ENCODE peak calls at places on chromosomes 7 and 10, in nine cellular contexts. One of them, this sample, is unnamed.

GRCh38 chr7:13414181-13414580 is 575.3 kb downstream of the ETV1 start:
- DNase-seq in K562: no peak
- DNase-seq in left ventricle myocardium inferior: no peak
- DNase-seq in stimulated activated CD8-positive, alpha-beta memory T cell treated with anti-CD3 and anti-CD28 coated beads, Interleukin-15, amount 100 ng/mL, for 24 hours: no peak
- DNase-seq in HTR-8/SVneo: no peak
- DNase-seq in AG04450: no peak
- DNase-seq in GF-D8: no peak
- DNase-seq in C1 segment of cervical spinal cord: no peak
- DNase-seq in amygdala: no peak
- DNase-seq in this sample: no peak

GRCh38 chr7:112076309-112076708 is 129.9 kb downstream of the DOCK4 start:
- DNase-seq in left ventricle myocardium inferior: no peak
- DNase-seq in HTR-8/SVneo: no peak
- DNase-seq in GF-D8: no peak
- DNase-seq in amygdala: no peak
- DNase-seq in AG04450: no peak
- DNase-seq in stimulated activated CD8-positive, alpha-beta memory T cell treated with anti-CD3 and anti-CD28 coated beads, Interleukin-15, amount 100 ng/mL, for 24 hours: no peak
- DNase-seq in K562: no peak
- DNase-seq in C1 segment of cervical spinal cord: no peak
- DNase-seq in this sample: no peak

GRCh38 chr7:108222236-108222892 is 92.2 kb upstream of the LAMB4 start:
- DNase-seq in HTR-8/SVneo: no peak
- DNase-seq in GF-D8: no peak
- DNase-seq in amygdala: no peak
- DNase-seq in stimulated activated CD8-positive, alpha-beta memory T cell treated with anti-CD3 and anti-CD28 coated beads, Interleukin-15, amount 100 ng/mL, for 24 hours: no peak
- DNase-seq in C1 segment of cervical spinal cord: no peak
- DNase-seq in AG04450: no peak
- DNase-seq in left ventricle myocardium inferior: no peak
- DNase-seq in K562: no peak
- DNase-seq in this sample: no peak

GRCh38 chr10:52030051-52030867 is 283.8 kb upstream of the DKK1 start:
- DNase-seq in amygdala: no peak
- DNase-seq in HTR-8/SVneo: no peak
- DNase-seq in K562: no peak
- DNase-seq in GF-D8: no peak
- DNase-seq in C1 segment of cervical spinal cord: no peak
- DNase-seq in AG04450: no peak
- DNase-seq in left ventricle myocardium inferior: no peak
- DNase-seq in stimulated activated CD8-positive, alpha-beta memory T cell treated with anti-CD3 and anti-CD28 coated beads, Interleukin-15, amount 100 ng/mL, for 24 hours: no peak
- DNase-seq in this sample: no peak

GRCh38 chr7:69677054-69677847 is 79.0 kb downstream of the AUTS2 start:
- DNase-seq in C1 segment of cervical spinal cord: no peak
- DNase-seq in left ventricle myocardium inferior: no peak
- DNase-seq in stimulated activated CD8-positive, alpha-beta memory T cell treated with anti-CD3 and anti-CD28 coated beads, Interleukin-15, amount 100 ng/mL, for 24 hours: no peak
- DNase-seq in HTR-8/SVneo: no peak
- DNase-seq in GF-D8: no peak
- DNase-seq in K562: no peak
- DNase-seq in AG04450: no peak
- DNase-seq in amygdala: no peak
- DNase-seq in this sample: no peak

GRCh38 chr7:18610331-18610948 is 114.9 kb downstream of the HDAC9 start:
- DNase-seq in C1 segment of cervical spinal cord: no peak
- DNase-seq in HTR-8/SVneo: peak
- DNase-seq in GF-D8: no peak
- DNase-seq in AG04450: no peak
- DNase-seq in amygdala: no peak
- DNase-seq in left ventricle myocardium inferior: no peak
- DNase-seq in K562: peak
- DNase-seq in stimulated activated CD8-positive, alpha-beta memory T cell treated with anti-CD3 and anti-CD28 coated beads, Interleukin-15, amount 100 ng/mL, for 24 hours: no peak
- DNase-seq in this sample: no peak

GRCh38 chr7:46960974-46961373 is 620.9 kb downstream of the TNS3 start:
- DNase-seq in left ventricle myocardium inferior: no peak
- DNase-seq in GF-D8: no peak
- DNase-seq in AG04450: no peak
- DNase-seq in stimulated activated CD8-positive, alpha-beta memory T cell treated with anti-CD3 and anti-CD28 coated beads, Interleukin-15, amount 100 ng/mL, for 24 hours: no peak
- DNase-seq in HTR-8/SVneo: no peak
- DNase-seq in C1 segment of cervical spinal cord: no peak
- DNase-seq in amygdala: no peak
- DNase-seq in K562: no peak
- DNase-seq in this sample: no peak

GRCh38 chr7:149833495-149834130 is 4.6 kb upstream of the ZNF862 start:
- DNase-seq in GF-D8: no peak
- DNase-seq in stimulated activated CD8-positive, alpha-beta memory T cell treated with anti-CD3 and anti-CD28 coated beads, Interleukin-15, amount 100 ng/mL, for 24 hours: no peak
- DNase-seq in left ventricle myocardium inferior: no peak
- DNase-seq in C1 segment of cervical spinal cord: no peak
- DNase-seq in AG04450: no peak
- DNase-seq in HTR-8/SVneo: no peak
- DNase-seq in amygdala: no peak
- DNase-seq in K562: no peak
- DNase-seq in this sample: peak

GRCh38 chr7:38846280-38846679 is 62.7 kb downstream of the VPS41 start:
- DNase-seq in left ventricle myocardium inferior: no peak
- DNase-seq in stimulated activated CD8-positive, alpha-beta memory T cell treated with anti-CD3 and anti-CD28 coated beads, Interleukin-15, amount 100 ng/mL, for 24 hours: no peak
- DNase-seq in HTR-8/SVneo: peak
- DNase-seq in amygdala: no peak
- DNase-seq in AG04450: no peak
- DNase-seq in K562: peak
- DNase-seq in C1 segment of cervical spinal cord: no peak
- DNase-seq in GF-D8: no peak
- DNase-seq in this sample: no peak

GRCh38 chr10:1368772-1369171 is 312.6 kb downstream of the WDR37 start:
- DNase-seq in stimulated activated CD8-positive, alpha-beta memory T cell treated with anti-CD3 and anti-CD28 coated beads, Interleukin-15, amount 100 ng/mL, for 24 hours: no peak
- DNase-seq in amygdala: peak
- DNase-seq in HTR-8/SVneo: peak
- DNase-seq in K562: peak
- DNase-seq in AG04450: no peak
- DNase-seq in GF-D8: no peak
- DNase-seq in left ventricle myocardium inferior: no peak
- DNase-seq in C1 segment of cervical spinal cord: peak
- DNase-seq in this sample: no peak

GRCh38 chr7:44306608-44307007 is 18.8 kb downstream of the CAMK2B start:
- DNase-seq in AG04450: no peak
- DNase-seq in stimulated activated CD8-positive, alpha-beta memory T cell treated with anti-CD3 and anti-CD28 coated beads, Interleukin-15, amount 100 ng/mL, for 24 hours: no peak
- DNase-seq in left ventricle myocardium inferior: no peak
- DNase-seq in K562: no peak
- DNase-seq in amygdala: no peak
- DNase-seq in C1 segment of cervical spinal cord: no peak
- DNase-seq in HTR-8/SVneo: no peak
- DNase-seq in GF-D8: no peak
- DNase-seq in this sample: no peak

GRCh38 chr10:48804740-48805182 is 120.1 kb downstream of the WDFY4 start:
- DNase-seq in stimulated activated CD8-positive, alpha-beta memory T cell treated with anti-CD3 and anti-CD28 coated beads, Interleukin-15, amount 100 ng/mL, for 24 hours: no peak
- DNase-seq in amygdala: no peak
- DNase-seq in HTR-8/SVneo: no peak
- DNase-seq in AG04450: no peak
- DNase-seq in C1 segment of cervical spinal cord: peak
- DNase-seq in left ventricle myocardium inferior: no peak
- DNase-seq in K562: peak
- DNase-seq in GF-D8: no peak
- DNase-seq in this sample: no peak

GRCh38 chr7:41633690-41634089 is 69.2 kb downstream of the INHBA start:
- DNase-seq in K562: no peak
- DNase-seq in GF-D8: no peak
- DNase-seq in HTR-8/SVneo: no peak
- DNase-seq in amygdala: no peak
- DNase-seq in C1 segment of cervical spinal cord: no peak
- DNase-seq in stimulated activated CD8-positive, alpha-beta memory T cell treated with anti-CD3 and anti-CD28 coated beads, Interleukin-15, amount 100 ng/mL, for 24 hours: no peak
- DNase-seq in AG04450: no peak
- DNase-seq in left ventricle myocardium inferior: no peak
- DNase-seq in this sample: no peak

GRCh38 chr7:79137942-79138341 is 315.5 kb downstream of the MAGI2 start:
- DNase-seq in C1 segment of cervical spinal cord: no peak
- DNase-seq in amygdala: no peak
- DNase-seq in K562: no peak
- DNase-seq in AG04450: no peak
- DNase-seq in left ventricle myocardium inferior: no peak
- DNase-seq in GF-D8: no peak
- DNase-seq in HTR-8/SVneo: peak
- DNase-seq in stimulated activated CD8-positive, alpha-beta memory T cell treated with anti-CD3 and anti-CD28 coated beads, Interleukin-15, amount 100 ng/mL, for 24 hours: no peak
- DNase-seq in this sample: no peak

GRCh38 chr10:42953684-42954674 is 122.9 kb upstream of the RET start:
- DNase-seq in AG04450: no peak
- DNase-seq in stimulated activated CD8-positive, alpha-beta memory T cell treated with anti-CD3 and anti-CD28 coated beads, Interleukin-15, amount 100 ng/mL, for 24 hours: no peak
- DNase-seq in K562: no peak
- DNase-seq in GF-D8: no peak
- DNase-seq in C1 segment of cervical spinal cord: no peak
- DNase-seq in left ventricle myocardium inferior: no peak
- DNase-seq in amygdala: no peak
- DNase-seq in HTR-8/SVneo: no peak
- DNase-seq in this sample: peak

GRCh38 chr10:4003348-4003973 is 218.5 kb upstream of the KLF6 start:
- DNase-seq in HTR-8/SVneo: no peak
- DNase-seq in AG04450: no peak
- DNase-seq in left ventricle myocardium inferior: no peak
- DNase-seq in GF-D8: no peak
- DNase-seq in K562: no peak
- DNase-seq in amygdala: no peak
- DNase-seq in stimulated activated CD8-positive, alpha-beta memory T cell treated with anti-CD3 and anti-CD28 coated beads, Interleukin-15, amount 100 ng/mL, for 24 hours: no peak
- DNase-seq in C1 segment of cervical spinal cord: no peak
- DNase-seq in this sample: no peak

GRCh38 chr7:132815696-132816334 is 239.5 kb upstream of the PLXNA4 start:
- DNase-seq in GF-D8: no peak
- DNase-seq in HTR-8/SVneo: no peak
- DNase-seq in K562: peak
- DNase-seq in C1 segment of cervical spinal cord: no peak
- DNase-seq in amygdala: no peak
- DNase-seq in AG04450: no peak
- DNase-seq in left ventricle myocardium inferior: no peak
- DNase-seq in stimulated activated CD8-positive, alpha-beta memory T cell treated with anti-CD3 and anti-CD28 coated beads, Interleukin-15, amount 100 ng/mL, for 24 hours: no peak
- DNase-seq in this sample: no peak

GRCh38 chr7:157627033-157627432 is 290.2 kb downstream of the DNAJB6 start:
- DNase-seq in AG04450: no peak
- DNase-seq in C1 segment of cervical spinal cord: no peak
- DNase-seq in amygdala: no peak
- DNase-seq in stimulated activated CD8-positive, alpha-beta memory T cell treated with anti-CD3 and anti-CD28 coated beads, Interleukin-15, amount 100 ng/mL, for 24 hours: no peak
- DNase-seq in HTR-8/SVneo: no peak
- DNase-seq in K562: no peak
- DNase-seq in left ventricle myocardium inferior: no peak
- DNase-seq in GF-D8: no peak
- DNase-seq in this sample: no peak

GRCh38 chr7:65966167-65966566 is 15.8 kb downstream of the GUSB start:
- DNase-seq in K562: no peak
- DNase-seq in left ventricle myocardium inferior: no peak
- DNase-seq in C1 segment of cervical spinal cord: no peak
- DNase-seq in AG04450: no peak
- DNase-seq in amygdala: peak
- DNase-seq in stimulated activated CD8-positive, alpha-beta memory T cell treated with anti-CD3 and anti-CD28 coated beads, Interleukin-15, amount 100 ng/mL, for 24 hours: no peak
- DNase-seq in GF-D8: no peak
- DNase-seq in HTR-8/SVneo: no peak
- DNase-seq in this sample: peak

GRCh38 chr10:120926611-120927010 is 75.4 kb downstream of the WDR11 start:
- DNase-seq in amygdala: no peak
- DNase-seq in K562: no peak
- DNase-seq in HTR-8/SVneo: no peak
- DNase-seq in C1 segment of cervical spinal cord: no peak
- DNase-seq in left ventricle myocardium inferior: no peak
- DNase-seq in AG04450: no peak
- DNase-seq in stimulated activated CD8-positive, alpha-beta memory T cell treated with anti-CD3 and anti-CD28 coated beads, Interleukin-15, amount 100 ng/mL, for 24 hours: no peak
- DNase-seq in GF-D8: no peak
- DNase-seq in this sample: no peak

GRCh38 chr10:109280837-109281236 is 642.5 kb downstream of the XPNPEP1 start:
- DNase-seq in C1 segment of cervical spinal cord: no peak
- DNase-seq in AG04450: no peak
- DNase-seq in GF-D8: no peak
- DNase-seq in stimulated activated CD8-positive, alpha-beta memory T cell treated with anti-CD3 and anti-CD28 coated beads, Interleukin-15, amount 100 ng/mL, for 24 hours: no peak
- DNase-seq in K562: no peak
- DNase-seq in amygdala: no peak
- DNase-seq in left ventricle myocardium inferior: no peak
- DNase-seq in HTR-8/SVneo: no peak
- DNase-seq in this sample: no peak

GRCh38 chr7:45026984-45027773 is 27.2 kb downstream of the CCM2 start:
- DNase-seq in AG04450: peak
- DNase-seq in K562: no peak
- DNase-seq in left ventricle myocardium inferior: no peak
- DNase-seq in HTR-8/SVneo: no peak
- DNase-seq in GF-D8: peak
- DNase-seq in amygdala: no peak
- DNase-seq in stimulated activated CD8-positive, alpha-beta memory T cell treated with anti-CD3 and anti-CD28 coated beads, Interleukin-15, amount 100 ng/mL, for 24 hours: no peak
- DNase-seq in C1 segment of cervical spinal cord: no peak
- DNase-seq in this sample: no peak

GRCh38 chr7:45582868-45583277 is 8.7 kb downstream of the ADCY1 start:
- DNase-seq in C1 segment of cervical spinal cord: no peak
- DNase-seq in K562: no peak
- DNase-seq in left ventricle myocardium inferior: no peak
- DNase-seq in GF-D8: no peak
- DNase-seq in HTR-8/SVneo: no peak
- DNase-seq in amygdala: no peak
- DNase-seq in stimulated activated CD8-positive, alpha-beta memory T cell treated with anti-CD3 and anti-CD28 coated beads, Interleukin-15, amount 100 ng/mL, for 24 hours: no peak
- DNase-seq in AG04450: no peak
- DNase-seq in this sample: no peak

GRCh38 chr7:2544541-2545188 is 10.7 kb downstream of the BRAT1 start:
- DNase-seq in C1 segment of cervical spinal cord: no peak
- DNase-seq in left ventricle myocardium inferior: no peak
- DNase-seq in amygdala: no peak
- DNase-seq in HTR-8/SVneo: no peak
- DNase-seq in K562: no peak
- DNase-seq in stimulated activated CD8-positive, alpha-beta memory T cell treated with anti-CD3 and anti-CD28 coated beads, Interleukin-15, amount 100 ng/mL, for 24 hours: no peak
- DNase-seq in GF-D8: no peak
- DNase-seq in AG04450: no peak
- DNase-seq in this sample: peak

GRCh38 chr7:111383133-111383532 is 179.2 kb downstream of the IMMP2L start:
- DNase-seq in AG04450: no peak
- DNase-seq in HTR-8/SVneo: no peak
- DNase-seq in C1 segment of cervical spinal cord: no peak
- DNase-seq in amygdala: no peak
- DNase-seq in left ventricle myocardium inferior: no peak
- DNase-seq in GF-D8: no peak
- DNase-seq in K562: no peak
- DNase-seq in stimulated activated CD8-positive, alpha-beta memory T cell treated with anti-CD3 and anti-CD28 coated beads, Interleukin-15, amount 100 ng/mL, for 24 hours: no peak
- DNase-seq in this sample: no peak

GRCh38 chr10:20975236-20975635 is 78.1 kb upstream of the NEBL start:
- DNase-seq in stimulated activated CD8-positive, alpha-beta memory T cell treated with anti-CD3 and anti-CD28 coated beads, Interleukin-15, amount 100 ng/mL, for 24 hours: no peak
- DNase-seq in K562: no peak
- DNase-seq in C1 segment of cervical spinal cord: no peak
- DNase-seq in amygdala: no peak
- DNase-seq in HTR-8/SVneo: no peak
- DNase-seq in GF-D8: no peak
- DNase-seq in AG04450: no peak
- DNase-seq in left ventricle myocardium inferior: no peak
- DNase-seq in this sample: no peak

GRCh38 chr10:74924251-74924954 is 98.0 kb downstream of the KAT6B start:
- DNase-seq in amygdala: no peak
- DNase-seq in stimulated activated CD8-positive, alpha-beta memory T cell treated with anti-CD3 and anti-CD28 coated beads, Interleukin-15, amount 100 ng/mL, for 24 hours: no peak
- DNase-seq in C1 segment of cervical spinal cord: no peak
- DNase-seq in left ventricle myocardium inferior: no peak
- DNase-seq in GF-D8: no peak
- DNase-seq in AG04450: peak
- DNase-seq in K562: no peak
- DNase-seq in HTR-8/SVneo: peak
- DNase-seq in this sample: no peak

GRCh38 chr10:88982360-88982759 is 8.2 kb upstream of the FAS start:
- DNase-seq in C1 segment of cervical spinal cord: no peak
- DNase-seq in stimulated activated CD8-positive, alpha-beta memory T cell treated with anti-CD3 and anti-CD28 coated beads, Interleukin-15, amount 100 ng/mL, for 24 hours: no peak
- DNase-seq in GF-D8: no peak
- DNase-seq in left ventricle myocardium inferior: no peak
- DNase-seq in amygdala: no peak
- DNase-seq in AG04450: no peak
- DNase-seq in K562: no peak
- DNase-seq in HTR-8/SVneo: no peak
- DNase-seq in this sample: no peak

GRCh38 chr10:117782276-117782675 is 239.7 kb downstream of the EMX2 start:
- DNase-seq in K562: no peak
- DNase-seq in HTR-8/SVneo: no peak
- DNase-seq in AG04450: no peak
- DNase-seq in left ventricle myocardium inferior: no peak
- DNase-seq in GF-D8: no peak
- DNase-seq in stimulated activated CD8-positive, alpha-beta memory T cell treated with anti-CD3 and anti-CD28 coated beads, Interleukin-15, amount 100 ng/mL, for 24 hours: no peak
- DNase-seq in amygdala: no peak
- DNase-seq in C1 segment of cervical spinal cord: no peak
- DNase-seq in this sample: no peak

GRCh38 chr10:84152769-84153168 is 13.5 kb downstream of the GHITM start:
- DNase-seq in K562: no peak
- DNase-seq in left ventricle myocardium inferior: no peak
- DNase-seq in stimulated activated CD8-positive, alpha-beta memory T cell treated with anti-CD3 and anti-CD28 coated beads, Interleukin-15, amount 100 ng/mL, for 24 hours: no peak
- DNase-seq in amygdala: no peak
- DNase-seq in GF-D8: no peak
- DNase-seq in AG04450: no peak
- DNase-seq in C1 segment of cervical spinal cord: no peak
- DNase-seq in HTR-8/SVneo: no peak
- DNase-seq in this sample: no peak